ENCODE peak calls at places on chromosomes 1 and 21, in ten cellular contexts. One of them, this sample, is unnamed.

GRCh38 chr1:69221492-69221990 is 346.2 kb upstream of the LRRC7 start:
- DNase-seq in heart left ventricle: no peak
- DNase-seq in endodermal cell: peak
- DNase-seq in AG04450: no peak
- DNase-seq in HFF-Myc: no peak
- DNase-seq in Panc1: no peak
- DNase-seq in cardiac fibroblast: no peak
- DNase-seq in A549: no peak
- DNase-seq in breast epithelium: no peak
- DNase-seq in right lobe of liver: no peak
- DNase-seq in this sample: no peak

GRCh38 chr1:93180723-93181613 is at the start of gene CCDC18:
- DNase-seq in Panc1: no peak
- DNase-seq in breast epithelium: no peak
- DNase-seq in AG04450: no peak
- DNase-seq in A549: no peak
- DNase-seq in right lobe of liver: no peak
- DNase-seq in endodermal cell: no peak
- DNase-seq in HFF-Myc: no peak
- DNase-seq in cardiac fibroblast: peak
- DNase-seq in heart left ventricle: no peak
- DNase-seq in this sample: no peak

GRCh38 chr21:17925900-17926299 is 106.7 kb upstream of the C21orf91 start:
- DNase-seq in HFF-Myc: no peak
- DNase-seq in A549: no peak
- DNase-seq in cardiac fibroblast: peak
- DNase-seq in AG04450: no peak
- DNase-seq in Panc1: no peak
- DNase-seq in breast epithelium: no peak
- DNase-seq in endodermal cell: no peak
- DNase-seq in right lobe of liver: no peak
- DNase-seq in heart left ventricle: no peak
- DNase-seq in this sample: no peak

GRCh38 chr1:156865258-156865657 is 4.6 kb downstream of the NTRK1 start:
- DNase-seq in cardiac fibroblast: no peak
- DNase-seq in heart left ventricle: no peak
- DNase-seq in breast epithelium: no peak
- DNase-seq in HFF-Myc: no peak
- DNase-seq in right lobe of liver: no peak
- DNase-seq in endodermal cell: no peak
- DNase-seq in Panc1: no peak
- DNase-seq in A549: no peak
- DNase-seq in AG04450: no peak
- DNase-seq in this sample: no peak

GRCh38 chr1:34132161-34132420 is 32.9 kb downstream of the CSMD2 start:
- DNase-seq in A549: no peak
- DNase-seq in Panc1: no peak
- DNase-seq in AG04450: no peak
- DNase-seq in heart left ventricle: no peak
- DNase-seq in cardiac fibroblast: no peak
- DNase-seq in breast epithelium: no peak
- DNase-seq in endodermal cell: peak
- DNase-seq in HFF-Myc: no peak
- DNase-seq in right lobe of liver: no peak
- DNase-seq in this sample: no peak

GRCh38 chr21:17729455-17729854 is 89.7 kb downstream of the C21orf91 start:
- DNase-seq in Panc1: no peak
- DNase-seq in heart left ventricle: no peak
- DNase-seq in A549: no peak
- DNase-seq in breast epithelium: no peak
- DNase-seq in AG04450: no peak
- DNase-seq in right lobe of liver: no peak
- DNase-seq in endodermal cell: no peak
- DNase-seq in cardiac fibroblast: no peak
- DNase-seq in HFF-Myc: no peak
- DNase-seq in this sample: no peak

GRCh38 chr1:230570724-230571390 is 71.4 kb upstream of the COG2 start:
- DNase-seq in endodermal cell: no peak
- DNase-seq in breast epithelium: no peak
- DNase-seq in Panc1: no peak
- DNase-seq in right lobe of liver: no peak
- DNase-seq in A549: no peak
- DNase-seq in AG04450: no peak
- DNase-seq in cardiac fibroblast: no peak
- DNase-seq in HFF-Myc: no peak
- DNase-seq in heart left ventricle: no peak
- DNase-seq in this sample: no peak

GRCh38 chr1:229347528-229347927 is 4.7 kb upstream of the CCSAP start:
- DNase-seq in breast epithelium: no peak
- DNase-seq in A549: no peak
- DNase-seq in HFF-Myc: no peak
- DNase-seq in right lobe of liver: no peak
- DNase-seq in Panc1: no peak
- DNase-seq in endodermal cell: no peak
- DNase-seq in AG04450: no peak
- DNase-seq in cardiac fibroblast: no peak
- DNase-seq in heart left ventricle: no peak
- DNase-seq in this sample: no peak

GRCh38 chr1:193417945-193418744 is 231.7 kb upstream of the B3GALT2 start:
- DNase-seq in endodermal cell: no peak
- DNase-seq in breast epithelium: no peak
- DNase-seq in Panc1: no peak
- DNase-seq in cardiac fibroblast: peak
- DNase-seq in A549: no peak
- DNase-seq in heart left ventricle: no peak
- DNase-seq in AG04450: no peak
- DNase-seq in right lobe of liver: no peak
- DNase-seq in HFF-Myc: no peak
- DNase-seq in this sample: no peak

GRCh38 chr1:109017134-109017533 is 24.8 kb downstream of the WDR47 start:
- DNase-seq in HFF-Myc: no peak
- DNase-seq in right lobe of liver: no peak
- DNase-seq in breast epithelium: no peak
- DNase-seq in A549: no peak
- DNase-seq in AG04450: no peak
- DNase-seq in Panc1: no peak
- DNase-seq in cardiac fibroblast: no peak
- DNase-seq in endodermal cell: no peak
- DNase-seq in heart left ventricle: no peak
- DNase-seq in this sample: no peak

GRCh38 chr1:201375169-201375568 is 2.3 kb downstream of the TNNT2 start:
- DNase-seq in endodermal cell: peak
- DNase-seq in Panc1: no peak
- DNase-seq in A549: no peak
- DNase-seq in HFF-Myc: no peak
- DNase-seq in heart left ventricle: no peak
- DNase-seq in breast epithelium: no peak
- DNase-seq in right lobe of liver: no peak
- DNase-seq in AG04450: no peak
- DNase-seq in cardiac fibroblast: no peak
- DNase-seq in this sample: no peak
- TF ChIP-seq CTCF in endodermal cell: peak
- TF ChIP-seq CTCF in Panc1: no peak
- TF ChIP-seq CTCF in A549: no peak
- TF ChIP-seq CTCF in HFF-Myc: peak
- TF ChIP-seq CTCF in heart left ventricle: peak
- TF ChIP-seq CTCF in breast epithelium: no peak
- TF ChIP-seq CTCF in right lobe of liver: no peak
- TF ChIP-seq CTCF in AG04450: peak
- TF ChIP-seq CTCF in cardiac fibroblast: no peak
- TF ChIP-seq CTCF in this sample: peak

GRCh38 chr1:116360435-116361173 is 12.4 kb upstream of the ATP1A1 start:
- DNase-seq in HFF-Myc: no peak
- DNase-seq in cardiac fibroblast: peak
- DNase-seq in right lobe of liver: no peak
- DNase-seq in AG04450: no peak
- DNase-seq in breast epithelium: no peak
- DNase-seq in A549: no peak
- DNase-seq in endodermal cell: no peak
- DNase-seq in heart left ventricle: no peak
- DNase-seq in Panc1: no peak
- DNase-seq in this sample: no peak
- TF ChIP-seq CTCF in HFF-Myc: no peak
- TF ChIP-seq CTCF in cardiac fibroblast: peak
- TF ChIP-seq CTCF in right lobe of liver: peak
- TF ChIP-seq CTCF in AG04450: peak
- TF ChIP-seq CTCF in breast epithelium: no peak
- TF ChIP-seq CTCF in A549: peak
- TF ChIP-seq CTCF in endodermal cell: no peak
- TF ChIP-seq CTCF in heart left ventricle: peak
- TF ChIP-seq CTCF in Panc1: peak
- TF ChIP-seq CTCF in this sample: peak

GRCh38 chr1:165827199-165828102 is at the start of gene UCK2:
- DNase-seq in heart left ventricle: peak
- DNase-seq in Panc1: no peak
- DNase-seq in AG04450: peak
- DNase-seq in breast epithelium: peak
- DNase-seq in cardiac fibroblast: peak
- DNase-seq in A549: peak
- DNase-seq in right lobe of liver: peak
- DNase-seq in HFF-Myc: no peak
- DNase-seq in endodermal cell: peak
- DNase-seq in this sample: no peak
- TF ChIP-seq CTCF in heart left ventricle: peak
- TF ChIP-seq CTCF in Panc1: peak
- TF ChIP-seq CTCF in AG04450: no peak
- TF ChIP-seq CTCF in breast epithelium: peak
- TF ChIP-seq CTCF in cardiac fibroblast: peak
- TF ChIP-seq CTCF in A549: peak
- TF ChIP-seq CTCF in right lobe of liver: no peak
- TF ChIP-seq CTCF in HFF-Myc: no peak
- TF ChIP-seq CTCF in endodermal cell: peak
- TF ChIP-seq CTCF in this sample: no peak

GRCh38 chr1:159056069-159056698 is 20.4 kb downstream of the AIM2 start:
- DNase-seq in breast epithelium: no peak
- DNase-seq in endodermal cell: peak
- DNase-seq in right lobe of liver: no peak
- DNase-seq in A549: no peak
- DNase-seq in Panc1: no peak
- DNase-seq in AG04450: no peak
- DNase-seq in heart left ventricle: no peak
- DNase-seq in HFF-Myc: no peak
- DNase-seq in cardiac fibroblast: no peak
- DNase-seq in this sample: no peak
- TF ChIP-seq CTCF in breast epithelium: no peak
- TF ChIP-seq CTCF in endodermal cell: peak
- TF ChIP-seq CTCF in right lobe of liver: no peak
- TF ChIP-seq CTCF in A549: no peak
- TF ChIP-seq CTCF in Panc1: peak
- TF ChIP-seq CTCF in AG04450: no peak
- TF ChIP-seq CTCF in heart left ventricle: no peak
- TF ChIP-seq CTCF in HFF-Myc: peak
- TF ChIP-seq CTCF in cardiac fibroblast: peak
- TF ChIP-seq CTCF in this sample: peak

GRCh38 chr1:145828368-145829016 is 4.5 kb downstream of the POLR3C start:
- DNase-seq in endodermal cell: no peak
- DNase-seq in Panc1: no peak
- DNase-seq in cardiac fibroblast: no peak
- DNase-seq in A549: no peak
- DNase-seq in AG04450: no peak
- DNase-seq in right lobe of liver: no peak
- DNase-seq in heart left ventricle: no peak
- DNase-seq in breast epithelium: no peak
- DNase-seq in HFF-Myc: no peak
- DNase-seq in this sample: no peak

GRCh38 chr1:145826030-145826429 is 2.0 kb downstream of the POLR3C start:
- DNase-seq in cardiac fibroblast: no peak
- DNase-seq in right lobe of liver: no peak
- DNase-seq in heart left ventricle: no peak
- DNase-seq in Panc1: no peak
- DNase-seq in endodermal cell: no peak
- DNase-seq in HFF-Myc: no peak
- DNase-seq in breast epithelium: no peak
- DNase-seq in A549: peak
- DNase-seq in AG04450: no peak
- DNase-seq in this sample: no peak

GRCh38 chr1:145824499-145824842 is 471 bp downstream of the POLR3C start:
- DNase-seq in A549: peak
- DNase-seq in heart left ventricle: no peak
- DNase-seq in cardiac fibroblast: no peak
- DNase-seq in AG04450: no peak
- DNase-seq in Panc1: no peak
- DNase-seq in breast epithelium: no peak
- DNase-seq in HFF-Myc: no peak
- DNase-seq in endodermal cell: no peak
- DNase-seq in right lobe of liver: no peak
- DNase-seq in this sample: no peak

GRCh38 chr1:145827966-145828365 is 4.0 kb downstream of the POLR3C start:
- DNase-seq in Panc1: no peak
- DNase-seq in endodermal cell: no peak
- DNase-seq in cardiac fibroblast: no peak
- DNase-seq in breast epithelium: no peak
- DNase-seq in HFF-Myc: no peak
- DNase-seq in A549: no peak
- DNase-seq in heart left ventricle: no peak
- DNase-seq in AG04450: no peak
- DNase-seq in right lobe of liver: no peak
- DNase-seq in this sample: no peak

DNA sequence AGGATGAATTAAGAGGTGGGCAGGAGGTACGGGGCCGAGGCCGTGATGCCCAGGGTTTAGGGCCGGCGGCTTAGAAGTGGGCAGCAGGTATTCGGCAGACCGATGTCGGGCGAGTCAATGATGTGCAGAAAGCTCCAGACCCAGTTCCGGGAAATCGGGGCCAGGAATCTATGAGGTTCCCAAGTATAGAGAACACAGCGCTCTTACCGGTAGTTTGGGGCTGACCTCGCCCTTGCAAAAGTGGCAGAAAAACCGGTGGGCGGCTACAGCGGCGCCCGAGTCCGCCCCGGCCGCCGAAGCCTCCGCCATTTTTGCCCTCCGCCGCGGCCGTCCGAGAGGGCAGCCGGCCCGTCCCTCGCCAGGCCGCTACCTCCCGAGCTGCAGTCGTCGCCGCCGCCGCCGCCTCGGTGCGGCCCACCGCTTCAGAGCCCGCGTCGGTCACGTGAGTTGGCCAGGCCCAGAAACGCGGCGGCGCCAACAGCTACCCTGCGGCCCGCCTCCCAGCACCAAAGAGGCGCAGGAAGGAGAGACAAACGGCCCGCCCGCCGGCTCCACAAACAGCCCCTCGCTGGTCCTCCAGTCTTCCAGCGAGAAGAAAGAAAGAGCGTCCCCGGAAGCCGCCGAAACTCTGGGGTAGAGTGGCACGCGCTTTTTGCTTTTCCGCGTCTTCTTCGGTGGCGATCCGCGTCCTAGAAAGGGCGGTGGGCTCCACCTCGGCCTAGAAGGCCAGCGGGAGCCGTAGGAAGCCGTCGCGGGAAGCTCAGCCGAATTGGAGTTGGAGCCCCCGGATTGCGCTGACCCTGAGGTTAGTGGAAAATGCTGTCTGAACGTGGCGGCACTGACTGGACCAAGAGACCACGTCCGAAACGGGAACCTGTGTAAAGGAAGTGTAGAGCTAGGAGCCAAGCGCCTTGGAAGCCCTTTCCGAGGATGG is at the start of the genes POLR3C and RNF115:
- DNase-seq in breast epithelium: peak
- DNase-seq in HFF-Myc: peak
- DNase-seq in endodermal cell: peak
- DNase-seq in heart left ventricle: peak
- DNase-seq in AG04450: peak
- DNase-seq in cardiac fibroblast: peak
- DNase-seq in A549: peak
- DNase-seq in Panc1: no peak
- DNase-seq in right lobe of liver: peak
- DNase-seq in this sample: no peak
- TF ChIP-seq CTCF in breast epithelium: no peak
- TF ChIP-seq CTCF in HFF-Myc: no peak
- TF ChIP-seq CTCF in endodermal cell: no peak
- TF ChIP-seq CTCF in heart left ventricle: no peak
- TF ChIP-seq CTCF in AG04450: no peak
- TF ChIP-seq CTCF in cardiac fibroblast: no peak
- TF ChIP-seq CTCF in A549: no peak
- TF ChIP-seq CTCF in Panc1: no peak
- TF ChIP-seq CTCF in right lobe of liver: no peak
- TF ChIP-seq CTCF in this sample: no peak